ENCODE peak calls at places on chromosomes 16 and 17, in four cellular contexts. T is mammary epithelial cell; R is endothelial cell; W is CD4-positive, alpha-beta T cell. H is an unnamed sample.

GRCh38 chr16:106623-107324 is 28.7 kb downstream of the MPG start:
- DNase-seq in T (peak; percentile 53), R (peak; percentile 50), W (peak; percentile 31), H (no peak)

GRCh38 chr17:22277595-22277994 is 585.3 kb downstream of the KCNJ18 start:
- DNase-seq in R (no peak), T (no peak), W (no peak), H (no peak)

GRCh38 chr16:720990-721764 is at the start of gene ANTKMT:
- DNase-seq in R (peak; percentile 67), T (peak; percentile 77), W (peak; percentile 73), H (peak; percentile 95)

GRCh38 chr17:72461757-72462156 is 340.9 kb downstream of the SOX9 start:
- DNase-seq in T (no peak), R (no peak), W (no peak), H (no peak)

GRCh38 chr17:40363480-40363838 is 1.1 kb downstream of the GJD3 start:
- DNase-seq in R (no peak), W (no peak), T (no peak), H (peak; percentile 83)

GRCh38 chr16:74811911-74812310 is 37.3 kb upstream of the FA2H start:
- DNase-seq in W (no peak), R (no peak), T (no peak), H (no peak)

GRCh38 chr16:56424404-56424765 is 960 bp downstream of the AMFR start:
- DNase-seq in R (no peak), T (peak; percentile 17), W (no peak), H (no peak)

GRCh38 chr17:64096037-64096436 is 33.9 kb downstream of the ERN1 start:
- DNase-seq in W (no peak), R (no peak), T (no peak), H (no peak)

GRCh38 chr17:78736526-78737079 is 45.5 kb downstream of the CYTH1 start:
- DNase-seq in R (no peak), T (peak; percentile 93), W (peak; percentile 68), H (peak; percentile 94)

GRCh38 chr16:82062645-82063058 is 27.6 kb downstream of the HSD17B2 start:
- DNase-seq in W (no peak), T (peak; percentile 64), R (no peak), H (no peak)

GRCh38 chr17:59357929-59358328 is 26.5 kb downstream of the YPEL2 start:
- DNase-seq in T (peak; percentile 85), W (no peak), R (no peak), H (no peak)

GRCh38 chr16:5058476-5058875 is 7.3 kb downstream of the C16orf89 start:
- DNase-seq in R (peak; percentile 72), T (no peak), W (no peak), H (no peak)

GRCh38 chr16:9082422-9082821 is 9.0 kb upstream of the HAPSTR1 start:
- DNase-seq in W (no peak), R (no peak), T (no peak), H (no peak)

GRCh38 chr16:56631197-56631596 is 1.3 kb upstream of the MT1M start:
- DNase-seq in T (no peak), R (no peak), W (no peak), H (no peak)

GRCh38 chr16:30941600-30942420 is 7.1 kb upstream of the ORAI3 start:
- DNase-seq in W (peak; percentile 51), T (peak; percentile 67), R (peak; percentile 73), H (peak; percentile 84)

GRCh38 chr16:8391219-8391757 is 199.0 kb downstream of the TMEM114 start:
- DNase-seq in R (no peak), W (no peak), T (no peak), H (no peak)

GRCh38 chr16:4753227-4753626 is 13.7 kb downstream of the ZNF500 start:
- DNase-seq in R (no peak), W (no peak), T (no peak), H (no peak)

GRCh38 chr17:7078711-7079110 is 1.3 kb downstream of the CLEC10A start:
- DNase-seq in W (no peak), T (no peak), R (no peak), H (no peak)

GRCh38 chr17:82436601-82437324 is 13.8 kb downstream of the CYBC1 start:
- DNase-seq in T (no peak), R (no peak), W (no peak), H (no peak)

GRCh38 chr16:57916735-57917450 is 54.0 kb downstream of the CNGB1 start:
- DNase-seq in R (no peak), W (no peak), T (peak; percentile 89), H (no peak)

GRCh38 chr17:80397686-80398085 is 17.3 kb upstream of the ENDOV start:
- DNase-seq in R (no peak), T (no peak), W (no peak), H (no peak)

GRCh38 chr16:65178151-65178550 is 56.3 kb upstream of the CDH11 start:
- DNase-seq in R (no peak), T (no peak), W (no peak), H (no peak)

GRCh38 chr16:65185379-65185778 is 63.5 kb upstream of the CDH11 start:
- DNase-seq in R (no peak), T (no peak), W (no peak), H (no peak)

GRCh38 chr16:65176603-65177002 is 54.7 kb upstream of the CDH11 start:
- DNase-seq in W (no peak), T (no peak), R (no peak), H (peak; percentile 41)

GRCh38 chr16:65180986-65181710 is 59.3 kb upstream of the CDH11 start:
- DNase-seq in W (no peak), T (no peak), R (no peak), H (no peak)
- TF ChIP-seq CTCF in W (no peak), T (no peak), R (no peak), H (no peak)

DNA sequence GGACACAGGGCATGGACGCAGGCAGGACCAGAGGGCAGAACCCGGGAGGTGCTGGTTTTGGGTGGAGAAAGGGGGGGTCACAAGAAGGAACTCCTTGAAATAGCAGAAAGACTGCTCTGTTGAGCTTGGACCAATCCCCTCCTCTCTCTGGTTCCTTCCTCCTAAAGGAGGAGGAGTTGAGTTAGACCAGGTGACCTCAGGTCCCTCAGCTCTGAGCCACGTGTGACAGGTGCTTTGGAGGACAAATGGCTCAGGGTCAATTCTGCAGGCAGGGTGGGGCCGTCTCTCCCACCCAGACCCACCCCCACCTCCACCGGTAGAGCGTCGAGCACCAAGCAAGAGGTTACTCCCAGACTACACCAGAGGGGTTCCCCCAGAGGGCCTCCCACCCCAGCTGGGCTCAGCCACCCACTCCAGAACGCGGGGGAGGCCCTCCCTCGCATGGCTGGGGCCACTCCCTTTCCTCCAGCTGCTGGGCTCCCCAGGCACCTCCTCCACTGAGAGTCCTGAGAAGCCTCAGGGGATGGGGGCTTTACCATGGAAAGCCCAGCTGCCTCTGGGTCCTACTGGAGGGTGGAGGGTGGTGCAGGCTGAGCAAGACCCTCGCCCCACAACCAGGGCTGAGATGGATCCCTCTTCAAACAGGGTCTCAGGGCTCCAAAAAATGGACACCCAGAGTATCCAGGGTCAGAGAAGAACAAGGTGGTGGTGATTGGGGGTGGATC is 7.7 kb downstream of the MYO1C start:
- DNase-seq in R (peak; percentile 41), T (peak; percentile 32), W (peak; percentile 56), H (peak; percentile 85)
- TF ChIP-seq CTCF in R (peak; percentile 17), T (no peak), W (no peak), H (peak; percentile 9)

DNA sequence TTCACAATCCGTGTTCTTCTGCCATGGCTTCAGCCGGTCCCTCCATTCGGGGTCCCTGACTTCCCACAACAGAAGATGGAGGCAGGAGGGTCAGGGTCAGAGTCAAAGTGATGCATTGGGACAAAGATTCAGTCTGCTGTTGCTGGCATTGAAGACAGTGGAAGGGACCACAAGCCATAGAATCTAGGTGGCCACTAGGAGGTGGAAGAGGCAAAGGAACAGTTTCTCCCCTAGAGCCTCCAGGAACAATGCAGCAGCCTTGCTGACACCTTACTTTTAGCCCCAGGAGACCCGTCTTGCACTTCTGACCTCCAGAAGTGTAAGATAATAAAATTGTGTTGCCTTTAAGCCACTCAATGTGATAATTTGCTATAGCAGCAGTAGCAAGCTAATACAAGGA is 55.9 kb downstream of the MFSD11 start:
- DNase-seq in W (no peak), R (peak; percentile 31), T (peak; percentile 29), H (no peak)
- TF ChIP-seq CTCF in W (no peak), R (no peak), T (peak; percentile 64), H (no peak)

GRCh38 chr16:64455275-64455674 is 666.6 kb downstream of the CDH11 start:
- DNase-seq in W (no peak), R (no peak), T (no peak), H (no peak)
- TF ChIP-seq CTCF in W (no peak), R (no peak), T (peak; percentile 6), H (no peak)

GRCh38 chr16:51376080-51376479 is 225.0 kb upstream of the SALL1 start:
- DNase-seq in W (no peak), R (no peak), T (no peak), H (no peak)
- TF ChIP-seq CTCF in W (no peak), R (no peak), T (no peak), H (no peak)

GRCh38 chr16:24955975-24956731 is 59.0 kb downstream of the ARHGAP17 start:
- DNase-seq in R (no peak), W (no peak), T (no peak), H (no peak)
- TF ChIP-seq CTCF in R (no peak), W (no peak), T (no peak), H (no peak)

GRCh38 chr17:76156662-76156991 is 15.6 kb upstream of the FOXJ1 start:
- DNase-seq in R (no peak), T (no peak), W (no peak), H (no peak)
- TF ChIP-seq CTCF in R (no peak), T (no peak), W (no peak), H (no peak)

GRCh38 chr17:18140648-18141047 is 32.1 kb downstream of the MYO15A start:
- DNase-seq in W (no peak), R (no peak), T (no peak), H (no peak)

GRCh38 chr17:18141210-18141803 is 32.8 kb downstream of the MYO15A start:
- DNase-seq in R (peak; percentile 41), T (peak; percentile 43), W (no peak), H (no peak)

GRCh38 chr17:18139498-18139897 is 30.9 kb downstream of the MYO15A start:
- DNase-seq in W (no peak), T (no peak), R (no peak), H (no peak)

GRCh38 chr17:18139092-18139491 is 30.5 kb downstream of the MYO15A start:
- DNase-seq in W (no peak), R (no peak), T (no peak), H (no peak)

DNA sequence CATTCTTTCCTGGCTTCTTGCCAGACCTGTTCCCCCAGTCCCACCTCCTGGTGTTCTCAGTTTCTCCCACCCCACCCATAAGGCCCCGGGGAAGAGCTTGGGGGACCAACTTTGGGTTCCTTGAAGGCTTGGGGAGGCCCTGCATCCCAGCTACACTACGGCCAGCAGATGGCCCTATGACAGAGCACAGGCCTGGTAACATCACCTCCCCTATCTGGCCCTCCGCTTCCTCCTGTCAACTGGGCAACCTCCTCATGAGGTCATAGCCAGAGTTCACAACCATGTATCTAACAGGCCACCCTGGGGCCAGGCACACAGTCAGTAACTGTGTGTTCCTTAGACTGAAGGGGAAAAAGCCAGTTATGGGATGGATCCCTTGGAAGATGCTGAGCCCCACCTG is 31.4 kb downstream of the MYO15A start:
- DNase-seq in W (no peak), R (no peak), T (no peak), H (no peak)
- TF ChIP-seq CTCF in W (no peak), R (no peak), T (peak; percentile 39), H (no peak)

H was measured in left lung.